ENCODE peak calls at places on chromosome 7, in nine cellular contexts. One of them, this sample, is unnamed.

GRCh38 chr7:28858206-28858605 is 99.9 kb downstream of the TRIL start:
- DNase-seq in head of caudate nucleus: no peak
- DNase-seq in activated T-helper 1 cell treated with Interleukin-2 at 50 U/mL for 16 hours: no peak
- DNase-seq in colonic mucosa: no peak
- DNase-seq in activated naive CD8-positive, alpha-beta T cell treated with anti-CD3 and anti-CD28 coated beads for 36 hours: no peak
- DNase-seq in Calu3: no peak
- DNase-seq in Caco-2: no peak
- DNase-seq in cardiac fibroblast: peak; percentile 26
- DNase-seq in T follicular helper cell: no peak
- DNase-seq in this sample: no peak

GRCh38 chr7:30472771-30473392 is 5.7 kb downstream of the NOD1 start:
- DNase-seq in head of caudate nucleus: no peak
- DNase-seq in activated T-helper 1 cell treated with Interleukin-2 at 50 U/mL for 16 hours: no peak
- DNase-seq in colonic mucosa: no peak
- DNase-seq in activated naive CD8-positive, alpha-beta T cell treated with anti-CD3 and anti-CD28 coated beads for 36 hours: no peak
- DNase-seq in Calu3: no peak
- DNase-seq in Caco-2: no peak
- DNase-seq in cardiac fibroblast: peak; percentile 95
- DNase-seq in T follicular helper cell: no peak
- DNase-seq in this sample: no peak

GRCh38 chr7:93307131-93307660 is 75.0 kb downstream of the VPS50 start:
- DNase-seq in head of caudate nucleus: no peak
- DNase-seq in activated T-helper 1 cell treated with Interleukin-2 at 50 U/mL for 16 hours: no peak
- DNase-seq in colonic mucosa: no peak
- DNase-seq in activated naive CD8-positive, alpha-beta T cell treated with anti-CD3 and anti-CD28 coated beads for 36 hours: no peak
- DNase-seq in Calu3: no peak
- DNase-seq in Caco-2: no peak
- DNase-seq in cardiac fibroblast: peak; percentile 73
- DNase-seq in T follicular helper cell: no peak
- DNase-seq in this sample: no peak

GRCh38 chr7:139635521-139636240 is 112.2 kb downstream of the CLEC2L start:
- DNase-seq in head of caudate nucleus: no peak
- DNase-seq in activated T-helper 1 cell treated with Interleukin-2 at 50 U/mL for 16 hours: peak; percentile 35
- DNase-seq in colonic mucosa: no peak
- DNase-seq in activated naive CD8-positive, alpha-beta T cell treated with anti-CD3 and anti-CD28 coated beads for 36 hours: peak; percentile 71
- DNase-seq in Calu3: no peak
- DNase-seq in Caco-2: no peak
- DNase-seq in cardiac fibroblast: no peak
- DNase-seq in T follicular helper cell: peak; percentile 64
- DNase-seq in this sample: peak; percentile 56

GRCh38 chr7:39686261-39686924 is 63.0 kb downstream of the RALA start:
- DNase-seq in head of caudate nucleus: no peak
- DNase-seq in activated T-helper 1 cell treated with Interleukin-2 at 50 U/mL for 16 hours: no peak
- DNase-seq in colonic mucosa: no peak
- DNase-seq in activated naive CD8-positive, alpha-beta T cell treated with anti-CD3 and anti-CD28 coated beads for 36 hours: no peak
- DNase-seq in Calu3: no peak
- DNase-seq in Caco-2: no peak
- DNase-seq in cardiac fibroblast: peak; percentile 38
- DNase-seq in T follicular helper cell: no peak
- DNase-seq in this sample: no peak

GRCh38 chr7:47383696-47384445 is 198.0 kb downstream of the TNS3 start:
- DNase-seq in head of caudate nucleus: no peak
- DNase-seq in activated T-helper 1 cell treated with Interleukin-2 at 50 U/mL for 16 hours: no peak
- DNase-seq in colonic mucosa: no peak
- DNase-seq in activated naive CD8-positive, alpha-beta T cell treated with anti-CD3 and anti-CD28 coated beads for 36 hours: no peak
- DNase-seq in Calu3: no peak
- DNase-seq in Caco-2: no peak
- DNase-seq in cardiac fibroblast: no peak
- DNase-seq in T follicular helper cell: no peak
- DNase-seq in this sample: no peak

GRCh38 chr7:106258789-106259188 is 26.0 kb downstream of the NAMPT start:
- DNase-seq in head of caudate nucleus: no peak
- DNase-seq in activated T-helper 1 cell treated with Interleukin-2 at 50 U/mL for 16 hours: no peak
- DNase-seq in colonic mucosa: no peak
- DNase-seq in activated naive CD8-positive, alpha-beta T cell treated with anti-CD3 and anti-CD28 coated beads for 36 hours: no peak
- DNase-seq in Calu3: no peak
- DNase-seq in Caco-2: no peak
- DNase-seq in cardiac fibroblast: no peak
- DNase-seq in T follicular helper cell: no peak
- DNase-seq in this sample: no peak

GRCh38 chr7:52147240-52147639 is 830.6 kb upstream of the COBL start:
- DNase-seq in head of caudate nucleus: no peak
- DNase-seq in activated T-helper 1 cell treated with Interleukin-2 at 50 U/mL for 16 hours: no peak
- DNase-seq in colonic mucosa: peak; percentile 30
- DNase-seq in activated naive CD8-positive, alpha-beta T cell treated with anti-CD3 and anti-CD28 coated beads for 36 hours: no peak
- DNase-seq in Calu3: no peak
- DNase-seq in Caco-2: peak; percentile 79
- DNase-seq in cardiac fibroblast: no peak
- DNase-seq in T follicular helper cell: no peak
- DNase-seq in this sample: no peak

GRCh38 chr7:22872087-22872807 is 49.6 kb upstream of the TOMM7 start:
- DNase-seq in head of caudate nucleus: no peak
- DNase-seq in activated T-helper 1 cell treated with Interleukin-2 at 50 U/mL for 16 hours: no peak
- DNase-seq in colonic mucosa: no peak
- DNase-seq in activated naive CD8-positive, alpha-beta T cell treated with anti-CD3 and anti-CD28 coated beads for 36 hours: no peak
- DNase-seq in Calu3: no peak
- DNase-seq in Caco-2: no peak
- DNase-seq in cardiac fibroblast: no peak
- DNase-seq in T follicular helper cell: no peak
- DNase-seq in this sample: no peak

GRCh38 chr7:158260567-158261361 is 326.9 kb downstream of the PTPRN2 start:
- DNase-seq in head of caudate nucleus: no peak
- DNase-seq in activated T-helper 1 cell treated with Interleukin-2 at 50 U/mL for 16 hours: no peak
- DNase-seq in colonic mucosa: no peak
- DNase-seq in activated naive CD8-positive, alpha-beta T cell treated with anti-CD3 and anti-CD28 coated beads for 36 hours: no peak
- DNase-seq in Calu3: no peak
- DNase-seq in Caco-2: no peak
- DNase-seq in cardiac fibroblast: no peak
- DNase-seq in T follicular helper cell: no peak
- DNase-seq in this sample: no peak

GRCh38 chr7:116218051-116218645 is 7.8 kb downstream of the TES start:
- DNase-seq in head of caudate nucleus: no peak
- DNase-seq in activated T-helper 1 cell treated with Interleukin-2 at 50 U/mL for 16 hours: no peak
- DNase-seq in colonic mucosa: no peak
- DNase-seq in activated naive CD8-positive, alpha-beta T cell treated with anti-CD3 and anti-CD28 coated beads for 36 hours: no peak
- DNase-seq in Calu3: peak; percentile 65
- DNase-seq in Caco-2: no peak
- DNase-seq in cardiac fibroblast: peak; percentile 75
- DNase-seq in T follicular helper cell: no peak
- DNase-seq in this sample: no peak

GRCh38 chr7:30738026-30738915 is 13.7 kb upstream of the INMT start:
- DNase-seq in head of caudate nucleus: no peak
- DNase-seq in activated T-helper 1 cell treated with Interleukin-2 at 50 U/mL for 16 hours: no peak
- DNase-seq in colonic mucosa: no peak
- DNase-seq in activated naive CD8-positive, alpha-beta T cell treated with anti-CD3 and anti-CD28 coated beads for 36 hours: no peak
- DNase-seq in Calu3: no peak
- DNase-seq in Caco-2: no peak
- DNase-seq in cardiac fibroblast: no peak
- DNase-seq in T follicular helper cell: no peak
- DNase-seq in this sample: no peak

GRCh38 chr7:47591655-47592572 is 10.0 kb upstream of the TNS3 start:
- DNase-seq in head of caudate nucleus: no peak
- DNase-seq in activated T-helper 1 cell treated with Interleukin-2 at 50 U/mL for 16 hours: no peak
- DNase-seq in colonic mucosa: no peak
- DNase-seq in activated naive CD8-positive, alpha-beta T cell treated with anti-CD3 and anti-CD28 coated beads for 36 hours: no peak
- DNase-seq in Calu3: no peak
- DNase-seq in Caco-2: peak; percentile 92
- DNase-seq in cardiac fibroblast: peak; percentile 77
- DNase-seq in T follicular helper cell: no peak
- DNase-seq in this sample: no peak

GRCh38 chr7:74097937-74098614 is 14.5 kb downstream of the LIMK1 start:
- DNase-seq in head of caudate nucleus: no peak
- DNase-seq in activated T-helper 1 cell treated with Interleukin-2 at 50 U/mL for 16 hours: no peak
- DNase-seq in colonic mucosa: peak; percentile 36
- DNase-seq in activated naive CD8-positive, alpha-beta T cell treated with anti-CD3 and anti-CD28 coated beads for 36 hours: no peak
- DNase-seq in Calu3: no peak
- DNase-seq in Caco-2: no peak
- DNase-seq in cardiac fibroblast: peak; percentile 67
- DNase-seq in T follicular helper cell: no peak
- DNase-seq in this sample: no peak

GRCh38 chr7:30658471-30659074 is 23.7 kb downstream of the CRHR2 start:
- DNase-seq in head of caudate nucleus: no peak
- DNase-seq in activated T-helper 1 cell treated with Interleukin-2 at 50 U/mL for 16 hours: no peak
- DNase-seq in colonic mucosa: no peak
- DNase-seq in activated naive CD8-positive, alpha-beta T cell treated with anti-CD3 and anti-CD28 coated beads for 36 hours: no peak
- DNase-seq in Calu3: no peak
- DNase-seq in Caco-2: no peak
- DNase-seq in cardiac fibroblast: no peak
- DNase-seq in T follicular helper cell: no peak
- DNase-seq in this sample: no peak

GRCh38 chr7:257647-257992 is 32.4 kb upstream of the FOXL3 start:
- DNase-seq in head of caudate nucleus: no peak
- DNase-seq in activated T-helper 1 cell treated with Interleukin-2 at 50 U/mL for 16 hours: no peak
- DNase-seq in colonic mucosa: no peak
- DNase-seq in activated naive CD8-positive, alpha-beta T cell treated with anti-CD3 and anti-CD28 coated beads for 36 hours: no peak
- DNase-seq in Calu3: no peak
- DNase-seq in Caco-2: no peak
- DNase-seq in cardiac fibroblast: no peak
- DNase-seq in T follicular helper cell: no peak
- DNase-seq in this sample: no peak

GRCh38 chr7:38310601-38311057 is 37.2 kb upstream of the TARP start:
- DNase-seq in head of caudate nucleus: peak; percentile 44
- DNase-seq in activated T-helper 1 cell treated with Interleukin-2 at 50 U/mL for 16 hours: no peak
- DNase-seq in colonic mucosa: no peak
- DNase-seq in activated naive CD8-positive, alpha-beta T cell treated with anti-CD3 and anti-CD28 coated beads for 36 hours: no peak
- DNase-seq in Calu3: no peak
- DNase-seq in Caco-2: no peak
- DNase-seq in cardiac fibroblast: peak; percentile 54
- DNase-seq in T follicular helper cell: no peak
- DNase-seq in this sample: no peak

GRCh38 chr7:37421820-37422219 is 26.8 kb downstream of the ELMO1 start:
- DNase-seq in head of caudate nucleus: no peak
- DNase-seq in activated T-helper 1 cell treated with Interleukin-2 at 50 U/mL for 16 hours: no peak
- DNase-seq in colonic mucosa: no peak
- DNase-seq in activated naive CD8-positive, alpha-beta T cell treated with anti-CD3 and anti-CD28 coated beads for 36 hours: no peak
- DNase-seq in Calu3: no peak
- DNase-seq in Caco-2: no peak
- DNase-seq in cardiac fibroblast: peak; percentile 46
- DNase-seq in T follicular helper cell: no peak
- DNase-seq in this sample: no peak

GRCh38 chr7:113289140-113289740 is 170.9 kb upstream of the SMIM30 start:
- DNase-seq in head of caudate nucleus: peak; percentile 52
- DNase-seq in activated T-helper 1 cell treated with Interleukin-2 at 50 U/mL for 16 hours: no peak
- DNase-seq in colonic mucosa: no peak
- DNase-seq in activated naive CD8-positive, alpha-beta T cell treated with anti-CD3 and anti-CD28 coated beads for 36 hours: no peak
- DNase-seq in Calu3: peak; percentile 31
- DNase-seq in Caco-2: peak; percentile 45
- DNase-seq in cardiac fibroblast: peak; percentile 50
- DNase-seq in T follicular helper cell: no peak
- DNase-seq in this sample: no peak

GRCh38 chr7:32062150-32062549 is 8.1 kb downstream of the PDE1C start:
- DNase-seq in head of caudate nucleus: peak; percentile 75
- DNase-seq in activated T-helper 1 cell treated with Interleukin-2 at 50 U/mL for 16 hours: no peak
- DNase-seq in colonic mucosa: peak; percentile 63
- DNase-seq in activated naive CD8-positive, alpha-beta T cell treated with anti-CD3 and anti-CD28 coated beads for 36 hours: peak; percentile 2
- DNase-seq in Calu3: peak; percentile 91
- DNase-seq in Caco-2: peak; percentile 59
- DNase-seq in cardiac fibroblast: peak; percentile 7
- DNase-seq in T follicular helper cell: no peak
- DNase-seq in this sample: no peak

GRCh38 chr7:5526190-5527037 is 102.8 kb upstream of the TNRC18 start:
- DNase-seq in head of caudate nucleus: peak; percentile 27
- DNase-seq in activated T-helper 1 cell treated with Interleukin-2 at 50 U/mL for 16 hours: no peak
- DNase-seq in colonic mucosa: peak; percentile 57
- DNase-seq in activated naive CD8-positive, alpha-beta T cell treated with anti-CD3 and anti-CD28 coated beads for 36 hours: no peak
- DNase-seq in Calu3: peak; percentile 72
- DNase-seq in Caco-2: peak; percentile 79
- DNase-seq in cardiac fibroblast: peak; percentile 66
- DNase-seq in T follicular helper cell: no peak
- DNase-seq in this sample: no peak

GRCh38 chr7:101590663-101591435 is 38.2 kb downstream of the MYL10 start:
- DNase-seq in head of caudate nucleus: no peak
- DNase-seq in activated T-helper 1 cell treated with Interleukin-2 at 50 U/mL for 16 hours: no peak
- DNase-seq in colonic mucosa: peak; percentile 11
- DNase-seq in activated naive CD8-positive, alpha-beta T cell treated with anti-CD3 and anti-CD28 coated beads for 36 hours: no peak
- DNase-seq in Calu3: no peak
- DNase-seq in Caco-2: no peak
- DNase-seq in cardiac fibroblast: no peak
- DNase-seq in T follicular helper cell: no peak
- DNase-seq in this sample: no peak

GRCh38 chr7:3200504-3200903 is 100.5 kb upstream of the SDK1 start:
- DNase-seq in head of caudate nucleus: peak; percentile 24
- DNase-seq in activated T-helper 1 cell treated with Interleukin-2 at 50 U/mL for 16 hours: no peak
- DNase-seq in colonic mucosa: peak; percentile 22
- DNase-seq in activated naive CD8-positive, alpha-beta T cell treated with anti-CD3 and anti-CD28 coated beads for 36 hours: peak; percentile 18
- DNase-seq in Calu3: peak; percentile 66
- DNase-seq in Caco-2: peak; percentile 58
- DNase-seq in cardiac fibroblast: peak; percentile 72
- DNase-seq in T follicular helper cell: no peak
- DNase-seq in this sample: no peak

GRCh38 chr7:25613912-25614311 is 385.6 kb upstream of the NPVF start:
- DNase-seq in head of caudate nucleus: no peak
- DNase-seq in activated T-helper 1 cell treated with Interleukin-2 at 50 U/mL for 16 hours: no peak
- DNase-seq in colonic mucosa: no peak
- DNase-seq in activated naive CD8-positive, alpha-beta T cell treated with anti-CD3 and anti-CD28 coated beads for 36 hours: no peak
- DNase-seq in Calu3: no peak
- DNase-seq in Caco-2: no peak
- DNase-seq in cardiac fibroblast: no peak
- DNase-seq in T follicular helper cell: no peak
- DNase-seq in this sample: no peak

GRCh38 chr7:83957333-83957732 is 237.3 kb downstream of the SEMA3A start:
- DNase-seq in head of caudate nucleus: no peak
- DNase-seq in activated T-helper 1 cell treated with Interleukin-2 at 50 U/mL for 16 hours: no peak
- DNase-seq in colonic mucosa: no peak
- DNase-seq in activated naive CD8-positive, alpha-beta T cell treated with anti-CD3 and anti-CD28 coated beads for 36 hours: no peak
- DNase-seq in Calu3: no peak
- DNase-seq in Caco-2: no peak
- DNase-seq in cardiac fibroblast: peak; percentile 76
- DNase-seq in T follicular helper cell: no peak
- DNase-seq in this sample: no peak

GRCh38 chr7:20241491-20242261 is 24.5 kb upstream of the MACC1 start:
- DNase-seq in head of caudate nucleus: no peak
- DNase-seq in activated T-helper 1 cell treated with Interleukin-2 at 50 U/mL for 16 hours: no peak
- DNase-seq in colonic mucosa: no peak
- DNase-seq in activated naive CD8-positive, alpha-beta T cell treated with anti-CD3 and anti-CD28 coated beads for 36 hours: no peak
- DNase-seq in Calu3: peak; percentile 25
- DNase-seq in Caco-2: peak; percentile 56
- DNase-seq in cardiac fibroblast: peak; percentile 80
- DNase-seq in T follicular helper cell: no peak
- DNase-seq in this sample: no peak

GRCh38 chr7:138565451-138566114 is 105.5 kb downstream of the TRIM24 start:
- DNase-seq in head of caudate nucleus: no peak
- DNase-seq in activated T-helper 1 cell treated with Interleukin-2 at 50 U/mL for 16 hours: no peak
- DNase-seq in colonic mucosa: no peak
- DNase-seq in activated naive CD8-positive, alpha-beta T cell treated with anti-CD3 and anti-CD28 coated beads for 36 hours: no peak
- DNase-seq in Calu3: no peak
- DNase-seq in Caco-2: no peak
- DNase-seq in cardiac fibroblast: peak; percentile 91
- DNase-seq in T follicular helper cell: no peak
- DNase-seq in this sample: no peak

GRCh38 chr7:115356139-115356746 is 434.3 kb downstream of the MDFIC start:
- DNase-seq in head of caudate nucleus: no peak
- DNase-seq in activated T-helper 1 cell treated with Interleukin-2 at 50 U/mL for 16 hours: no peak
- DNase-seq in colonic mucosa: no peak
- DNase-seq in activated naive CD8-positive, alpha-beta T cell treated with anti-CD3 and anti-CD28 coated beads for 36 hours: no peak
- DNase-seq in Calu3: peak; percentile 14
- DNase-seq in Caco-2: no peak
- DNase-seq in cardiac fibroblast: peak; percentile 53
- DNase-seq in T follicular helper cell: no peak
- DNase-seq in this sample: no peak

GRCh38 chr7:106775552-106775936 is 89.5 kb upstream of the PIK3CG start:
- DNase-seq in head of caudate nucleus: no peak
- DNase-seq in activated T-helper 1 cell treated with Interleukin-2 at 50 U/mL for 16 hours: no peak
- DNase-seq in colonic mucosa: no peak
- DNase-seq in activated naive CD8-positive, alpha-beta T cell treated with anti-CD3 and anti-CD28 coated beads for 36 hours: no peak
- DNase-seq in Calu3: peak; percentile 47
- DNase-seq in Caco-2: no peak
- DNase-seq in cardiac fibroblast: peak; percentile 57
- DNase-seq in T follicular helper cell: no peak
- DNase-seq in this sample: no peak

GRCh38 chr7:75725306-75725705 is 13.4 kb downstream of the HIP1 start:
- DNase-seq in head of caudate nucleus: no peak
- DNase-seq in activated T-helper 1 cell treated with Interleukin-2 at 50 U/mL for 16 hours: no peak
- DNase-seq in colonic mucosa: no peak
- DNase-seq in activated naive CD8-positive, alpha-beta T cell treated with anti-CD3 and anti-CD28 coated beads for 36 hours: no peak
- DNase-seq in Calu3: no peak
- DNase-seq in Caco-2: no peak
- DNase-seq in cardiac fibroblast: no peak
- DNase-seq in T follicular helper cell: no peak
- DNase-seq in this sample: no peak

GRCh38 chr7:100629117-100629711 is 12.1 kb downstream of the TFR2 start:
- DNase-seq in head of caudate nucleus: peak; percentile 33
- DNase-seq in activated T-helper 1 cell treated with Interleukin-2 at 50 U/mL for 16 hours: no peak
- DNase-seq in colonic mucosa: no peak
- DNase-seq in activated naive CD8-positive, alpha-beta T cell treated with anti-CD3 and anti-CD28 coated beads for 36 hours: peak; percentile 31
- DNase-seq in Calu3: peak; percentile 38
- DNase-seq in Caco-2: no peak
- DNase-seq in cardiac fibroblast: peak; percentile 23
- DNase-seq in T follicular helper cell: no peak
- DNase-seq in this sample: no peak